ENCODE peak calls at places on chromosomes 16 and 17, in eight cellular contexts. L, Z, P, W, M, R, I and X are unnamed samples. For H3K27me3 and H3K9me3, the result is how much of the 10 kb centered on the place peaks cover.

GRCh38 chr17:81040791-81041337 is 5.9 kb downstream of the BAIAP2 start:
- DNase-seq in L (no peak), Z (no peak), P (peak), W (no peak), M (peak), R (no peak), I (peak), X (peak)

GRCh38 chr17:79930786-79931516 is 91.7 kb upstream of the CBX4 start:
- DNase-seq in L (no peak), Z (no peak), P (peak), W (no peak), M (no peak), R (no peak), I (no peak), X (peak)

GRCh38 chr17:75689441-75689873 is 22.3 kb downstream of the SAP30BP start:
- DNase-seq in L (peak), Z (no peak), P (no peak), W (no peak), M (peak), R (no peak), I (no peak), X (no peak)

GRCh38 chr16:26605872-26606271 is 460.9 kb upstream of the C16orf82 start:
- DNase-seq in L (no peak), Z (no peak), P (no peak), W (no peak), M (no peak), R (no peak), I (no peak), X (no peak)

GRCh38 chr16:59573528-59574271 is 839.6 kb upstream of the GOT2 start:
- DNase-seq in L (no peak), Z (no peak), P (no peak), W (no peak), M (no peak), R (no peak), I (peak), X (no peak)

GRCh38 chr16:19170043-19170655 is 2.1 kb downstream of the SYT17 start:
- DNase-seq in L (no peak), Z (no peak), P (no peak), W (no peak), M (no peak), R (no peak), I (no peak), X (no peak)

GRCh38 chr17:8005951-8006730 is 3.7 kb downstream of the GUCY2D start:
- DNase-seq in L (no peak), Z (no peak), P (no peak), W (no peak), M (no peak), R (no peak), I (no peak), X (no peak)

GRCh38 chr16:89426736-89427525 is 63.4 kb downstream of the ANKRD11 start:
- DNase-seq in L (no peak), Z (no peak), P (no peak), W (no peak), M (no peak), R (no peak), I (peak), X (no peak)

GRCh38 chr16:68707341-68708152 is 29.5 kb upstream of the CDH1 start:
- DNase-seq in L (peak), Z (no peak), P (peak), W (peak), M (no peak), R (peak), I (peak), X (no peak)

GRCh38 chr16:82993415-82993814 is 366.6 kb downstream of the CDH13 start:
- DNase-seq in L (no peak), Z (no peak), P (no peak), W (no peak), M (no peak), R (no peak), I (no peak), X (no peak)

GRCh38 chr17:8695241-8695640 is 49.4 kb downstream of the CCDC42 start:
- DNase-seq in L (no peak), Z (no peak), P (no peak), W (no peak), M (no peak), R (no peak), I (peak), X (no peak)

GRCh38 chr17:34081269-34081668 is 173.8 kb upstream of the CCL2 start:
- DNase-seq in L (no peak), Z (no peak), P (peak), W (no peak), M (no peak), R (no peak), I (no peak), X (no peak)

GRCh38 chr16:11152205-11152604 is 103.8 kb downstream of the SOCS1 start:
- DNase-seq in L (no peak), Z (no peak), P (no peak), W (no peak), M (no peak), R (no peak), I (no peak), X (no peak)

GRCh38 chr16:1089439-1089821 is 6.6 kb downstream of the C1QTNF8 start:
- DNase-seq in L (no peak), Z (peak), P (no peak), W (no peak), M (no peak), R (no peak), I (no peak), X (no peak)
- H3K27me3 ChIP-seq in L (under half), Z (under half), P (under half), W (under half), M (under half), R (under half), I (under half), X (under half)

GRCh38 chr16:35308674-35309073 is 1849.3 kb downstream of the TP53TG3F start:
- DNase-seq in L (no peak), Z (no peak), P (no peak), W (peak), M (no peak), R (no peak), I (no peak), X (no peak)
- H3K9me3 ChIP-seq in L (under half), Z (under half), P (under half), W (under half), M (under half), R (under half), I (under half), X (under half)

DNA sequence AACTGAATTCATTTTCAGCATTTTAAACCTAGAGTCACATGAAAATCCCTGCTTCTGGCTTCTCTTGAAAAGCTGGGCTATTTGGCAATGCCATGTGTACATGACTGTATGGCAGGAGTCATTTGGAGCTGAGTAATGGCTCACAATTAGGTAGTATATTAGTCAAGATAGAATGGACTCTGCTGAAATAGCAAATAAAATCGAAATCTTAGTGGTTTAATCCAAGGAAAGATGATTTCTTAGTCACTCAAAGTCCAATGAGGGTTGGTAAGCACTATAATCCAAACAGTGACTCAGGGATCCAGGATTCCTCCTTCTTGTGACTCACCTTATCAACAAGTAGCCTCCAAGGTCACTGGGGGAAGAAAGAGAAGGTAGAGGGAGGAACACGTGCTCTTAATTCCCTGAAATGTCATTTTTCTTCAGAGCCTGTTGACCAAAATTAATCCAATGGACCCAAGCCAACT is 13.9 kb upstream of the PMP22 start:
- DNase-seq in L (no peak), Z (no peak), P (no peak), W (no peak), M (no peak), R (peak), I (peak), X (no peak)
- H3K4me3 ChIP-seq in L (no peak), Z (no peak), P (no peak), W (no peak), M (no peak), R (no peak), I (no peak), X (no peak)

DNA sequence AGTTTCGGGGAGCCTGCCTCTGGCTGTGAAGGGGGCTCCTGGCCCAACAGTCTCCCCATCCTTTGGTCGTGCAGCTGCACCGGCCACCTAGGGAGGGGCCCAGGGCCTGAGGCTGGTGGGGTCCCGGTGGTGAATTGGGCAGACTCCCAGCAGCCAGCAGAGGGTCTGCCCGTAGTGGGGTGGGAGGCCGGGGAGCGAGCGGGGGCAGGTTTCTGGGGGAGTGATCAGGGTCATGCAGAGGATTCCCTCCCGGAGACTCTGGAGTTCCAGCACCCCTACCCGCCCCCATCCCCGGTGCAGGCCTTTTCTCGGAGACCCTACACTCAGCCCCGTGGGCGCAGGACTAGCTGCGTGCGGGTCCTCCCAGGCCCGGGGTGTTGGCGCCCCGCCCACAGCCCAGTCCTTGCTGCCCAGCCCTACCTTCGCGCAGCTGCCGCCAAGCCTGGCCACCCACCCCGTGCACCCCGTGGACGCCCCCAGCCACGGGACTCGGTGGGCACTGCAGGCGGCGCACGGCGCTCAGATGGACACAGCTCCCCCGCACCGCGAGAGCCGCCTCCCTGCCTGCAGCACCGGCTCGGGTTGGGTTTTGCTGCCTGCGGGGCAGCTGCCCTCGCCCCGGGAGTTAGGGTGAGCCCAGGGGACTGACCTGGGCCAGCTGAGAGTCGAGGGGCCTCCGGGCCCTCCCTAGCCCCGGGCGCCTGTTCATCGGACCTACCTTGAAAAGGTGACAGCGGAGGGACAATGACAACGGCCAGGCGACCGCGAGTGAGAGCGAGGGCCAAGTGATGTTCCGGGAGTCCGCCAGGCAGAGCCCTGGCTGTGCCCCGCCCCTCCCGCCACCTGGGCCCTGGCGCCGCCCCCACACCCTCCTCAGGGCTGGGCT is at the start of gene GNG13:
- DNase-seq in L (no peak), Z (no peak), P (peak), W (no peak), M (no peak), R (no peak), I (no peak), X (no peak)
- H3K27me3 ChIP-seq in L (under half), Z (under half), P (half or more), W (under half), M (under half), R (under half), I (under half), X (under half)